ENCODE peak calls at places on chromosomes 11 and 22, in four cellular contexts. P, G, S and I are unnamed samples.

GRCh38 chr11:16786131-16786530 is 47.7 kb downstream of the C11orf58 start:
- DNase-seq in S (no peak), G (peak), P (no peak), I (no peak)

GRCh38 chr11:44538375-44539054 is 26.9 kb upstream of the CD82 start:
- DNase-seq in G (peak), P (peak), S (peak), I (peak)

GRCh38 chr22:36366291-36366708 is 21.5 kb downstream of the MYH9 start:
- DNase-seq in P (peak), G (no peak), S (no peak), I (peak)

GRCh38 chr22:47381240-47381639 is 618.8 kb downstream of the TBC1D22A start:
- DNase-seq in G (peak), S (no peak), P (no peak), I (no peak)

GRCh38 chr11:118139578-118139977 is 13.0 kb downstream of the SCN4B start:
- DNase-seq in S (no peak), G (no peak), P (no peak), I (no peak)

GRCh38 chr11:122933434-122933833 is 48.2 kb downstream of the BSX start:
- DNase-seq in G (no peak), S (no peak), P (no peak), I (no peak)

GRCh38 chr11:132028380-132029240 is 658.2 kb downstream of the NTM start:
- DNase-seq in P (no peak), S (peak), G (no peak), I (no peak)

GRCh38 chr11:13007702-13008435 is 1.2 kb upstream of the RASSF10 start:
- DNase-seq in P (no peak), G (no peak), S (no peak), I (no peak)

GRCh38 chr11:2311456-2312201 is 9.8 kb downstream of the TSPAN32 start:
- DNase-seq in G (peak), S (no peak), P (no peak), I (no peak)

GRCh38 chr11:36222755-36223635 is 66.2 kb downstream of the COMMD9 start:
- DNase-seq in S (no peak), P (no peak), G (no peak), I (no peak)

GRCh38 chr11:109756951-109757350 is 335.0 kb downstream of the C11orf87 start:
- DNase-seq in S (no peak), G (no peak), P (no peak), I (no peak)

GRCh38 chr22:35569916-35570315 is 29.3 kb downstream of the RASD2 start:
- DNase-seq in S (no peak), P (no peak), G (no peak), I (no peak)

GRCh38 chr22:25970996-25971811 is 198.1 kb upstream of the SEZ6L start:
- DNase-seq in P (no peak), S (no peak), G (no peak), I (no peak)

GRCh38 chr11:16226245-16226644 is 130.1 kb downstream of the SOX6 start:
- DNase-seq in G (peak), P (no peak), S (no peak), I (no peak)

GRCh38 chr11:116189378-116190170 is 583.2 kb downstream of the BUD13 start:
- DNase-seq in G (no peak), S (no peak), P (no peak), I (no peak)

GRCh38 chr11:75508051-75508561 is 17.6 kb downstream of the GDPD5 start:
- DNase-seq in S (no peak), P (peak), G (no peak), I (peak)

GRCh38 chr22:44430716-44431115 is 67.3 kb downstream of the RTL6 start:
- DNase-seq in G (peak), P (peak), S (no peak), I (no peak)

GRCh38 chr11:71293961-71294782 is 41.8 kb upstream of the SHANK2 start:
- DNase-seq in G (peak), P (no peak), S (no peak), I (no peak)

GRCh38 chr11:44133335-44133946 is 38.0 kb downstream of the EXT2 start:
- DNase-seq in P (no peak), G (no peak), S (no peak), I (no peak)

GRCh38 chr11:47991266-47991830 is 11.0 kb downstream of the PTPRJ start:
- DNase-seq in G (no peak), S (peak), P (no peak), I (no peak)

GRCh38 chr22:45323695-45324094 is 14.0 kb downstream of the FAM118A start:
- DNase-seq in G (no peak), S (no peak), P (no peak), I (no peak)

GRCh38 chr11:40401132-40401853 is 1058.2 kb downstream of the LRRC4C start:
- DNase-seq in G (no peak), P (no peak), S (no peak), I (no peak)

GRCh38 chr22:43473031-43473430 is 61.2 kb downstream of the MPPED1 start:
- DNase-seq in S (no peak), P (no peak), G (no peak), I (no peak)

GRCh38 chr22:37904572-37905533 is 1.2 kb upstream of the MICALL1 start:
- DNase-seq in G (peak), P (no peak), S (peak), I (no peak)

GRCh38 chr22:28043269-28043668 is 124.2 kb upstream of the PITPNB start:
- DNase-seq in S (no peak), G (no peak), P (no peak), I (no peak)
- H3K4me3 ChIP-seq in S (no peak), G (no peak), P (no peak), I (no peak)

DNA sequence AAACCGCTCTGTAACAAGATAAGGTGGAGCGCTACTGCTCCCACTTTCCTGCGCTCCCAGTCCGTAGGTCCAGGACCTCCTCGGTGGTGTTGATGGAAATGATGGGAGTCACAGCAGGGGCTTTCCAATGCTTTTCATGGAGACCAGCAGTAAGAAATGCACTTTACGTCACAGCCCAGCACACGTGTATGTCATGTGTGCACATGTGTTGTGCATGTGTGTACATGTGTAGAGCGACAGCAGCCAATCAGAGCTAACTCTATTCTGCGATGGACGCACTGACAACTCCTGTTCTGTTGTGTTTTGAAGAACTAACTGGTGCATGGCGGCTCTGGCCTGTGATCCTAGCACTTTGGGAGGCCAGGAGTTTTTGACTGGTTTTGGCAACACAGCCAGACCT is 1.2 kb downstream of the CHID1 start:
- DNase-seq in P (no peak), G (no peak), S (no peak), I (no peak)
- H3K4me3 ChIP-seq in P (no peak), G (no peak), S (no peak), I (no peak)

DNA sequence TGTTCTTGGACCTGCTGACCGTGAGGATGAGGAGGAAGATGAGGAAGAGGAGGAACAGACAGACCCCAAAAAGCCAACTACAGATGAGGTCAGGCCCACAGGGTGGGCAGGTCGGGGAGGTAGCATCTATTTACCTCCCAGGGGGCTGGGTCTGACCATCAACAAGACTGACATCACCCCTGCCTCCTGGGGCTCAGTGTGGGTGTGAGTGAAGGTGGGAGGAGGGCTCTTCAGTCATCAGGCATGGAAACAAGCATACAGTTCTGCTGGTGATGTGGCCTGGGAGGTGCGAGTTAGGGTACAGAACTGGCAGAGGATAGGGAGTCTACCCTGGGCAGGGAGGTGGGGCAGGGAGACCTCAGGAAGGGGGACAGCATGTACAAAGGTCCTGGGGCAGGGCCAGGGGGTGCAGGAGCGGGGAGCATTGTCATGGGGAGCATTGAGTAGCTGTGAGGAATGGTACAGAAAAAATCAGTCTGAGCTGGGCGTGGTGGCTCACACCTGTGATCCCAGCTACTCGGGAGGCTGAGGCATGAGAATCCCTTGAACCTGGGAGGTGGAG is 8.9 kb downstream of the PLCB3 start:
- DNase-seq in S (no peak), G (no peak), P (no peak), I (no peak)
- H3K4me3 ChIP-seq in S (no peak), G (no peak), P (no peak), I (no peak)

DNA sequence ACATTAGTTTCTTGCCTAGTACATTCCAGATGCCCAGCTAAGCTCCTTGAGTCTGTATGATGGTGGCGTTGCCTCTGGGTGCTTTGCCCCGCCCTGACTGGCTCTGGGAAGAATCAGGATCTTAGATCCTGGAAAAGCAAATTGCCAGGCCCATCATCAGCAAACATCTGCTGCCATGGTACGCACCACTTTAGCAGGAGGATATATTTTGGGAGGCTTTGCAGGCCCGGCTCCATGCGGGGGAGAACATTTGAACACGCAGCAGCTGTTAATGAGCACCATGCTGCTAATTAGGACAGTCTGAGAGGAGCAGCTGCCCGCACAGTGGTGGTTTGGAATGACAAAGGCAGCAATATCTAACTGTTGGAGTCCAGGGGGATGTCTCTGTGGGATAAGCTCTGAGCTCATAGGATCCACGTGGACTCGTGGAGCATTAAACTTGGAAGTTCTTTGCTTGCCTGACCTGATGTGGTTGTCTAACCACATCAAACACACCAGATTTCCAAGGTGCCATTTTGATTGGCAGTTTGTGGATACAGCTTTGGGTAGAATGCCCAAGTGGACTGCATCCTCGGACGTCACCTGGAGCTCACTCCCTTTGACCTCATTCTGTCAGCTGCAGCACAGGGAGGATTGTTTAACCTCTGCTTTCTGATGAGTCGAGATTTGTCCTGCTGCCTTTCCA is 217.0 kb upstream of the ZBED5 start:
- DNase-seq in P (no peak), G (no peak), S (no peak), I (no peak)
- H3K4me3 ChIP-seq in P (no peak), G (no peak), S (no peak), I (no peak)

DNA sequence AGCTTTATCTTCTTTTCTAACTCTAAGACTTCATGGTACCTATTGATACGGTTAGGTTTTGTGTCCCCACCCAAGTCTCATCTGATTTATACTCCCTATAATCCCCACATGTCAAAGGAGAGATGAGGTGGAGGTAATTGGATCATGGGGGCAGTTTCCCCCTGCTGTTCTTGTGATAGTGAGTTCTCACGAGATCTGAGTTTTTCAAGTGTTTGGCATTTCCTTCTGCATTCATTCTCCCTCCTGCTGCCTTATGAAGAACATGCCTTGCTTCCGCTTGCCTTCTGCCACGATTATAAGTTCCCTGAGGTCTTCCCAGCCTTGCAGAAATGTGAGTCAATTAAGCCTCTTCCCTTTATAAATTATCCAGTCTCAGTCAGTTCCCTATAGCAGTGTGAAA is 5.1 kb upstream of the FAT3 start:
- DNase-seq in P (no peak), S (no peak), G (no peak), I (no peak)
- H3K4me3 ChIP-seq in P (no peak), S (no peak), G (no peak), I (no peak)